ENCODE peak calls at places on chromosomes 13 and 19, in six cellular contexts. One of them, this sample, is unnamed.

GRCh38 chr13:90686438-90686837 is 661.0 kb upstream of the MIR17HG start:
- DNase-seq in IMR-90: peak
- DNase-seq in H1: no peak
- DNase-seq in mesendoderm: no peak
- DNase-seq in neuronal stem cell: no peak
- DNase-seq in H9: no peak
- DNase-seq in this sample: peak

GRCh38 chr19:50639121-50640112 is at the start of gene SYT3:
- DNase-seq in IMR-90: peak
- DNase-seq in H1: no peak
- DNase-seq in mesendoderm: peak
- DNase-seq in neuronal stem cell: peak
- DNase-seq in H9: peak
- DNase-seq in this sample: no peak

GRCh38 chr19:55454787-55455243 is 6.6 kb downstream of the ISOC2 start:
- DNase-seq in IMR-90: peak
- DNase-seq in H1: no peak
- DNase-seq in mesendoderm: peak
- DNase-seq in neuronal stem cell: no peak
- DNase-seq in H9: peak
- DNase-seq in this sample: peak

GRCh38 chr19:21483589-21484170 is 21.7 kb upstream of the ZNF429 start:
- DNase-seq in IMR-90: no peak
- DNase-seq in H1: peak
- DNase-seq in mesendoderm: peak
- DNase-seq in neuronal stem cell: no peak
- DNase-seq in H9: peak
- DNase-seq in this sample: no peak

GRCh38 chr13:66835040-66835628 is 395.0 kb downstream of the PCDH9 start:
- DNase-seq in IMR-90: peak
- DNase-seq in H1: no peak
- DNase-seq in mesendoderm: peak
- DNase-seq in neuronal stem cell: no peak
- DNase-seq in H9: no peak
- DNase-seq in this sample: peak

GRCh38 chr13:59472134-59472533 is 691.6 kb downstream of the DIAPH3 start:
- DNase-seq in IMR-90: peak
- DNase-seq in H1: no peak
- DNase-seq in mesendoderm: no peak
- DNase-seq in neuronal stem cell: no peak
- DNase-seq in H9: no peak
- DNase-seq in this sample: no peak

GRCh38 chr19:12611361-12611699 is 610 bp downstream of the ZNF791 start:
- DNase-seq in IMR-90: peak
- DNase-seq in H1: no peak
- DNase-seq in mesendoderm: peak
- DNase-seq in neuronal stem cell: peak
- DNase-seq in H9: peak
- DNase-seq in this sample: peak

GRCh38 chr13:67549331-67549730 is 319.2 kb upstream of the PCDH9 start:
- DNase-seq in IMR-90: peak
- DNase-seq in H1: no peak
- DNase-seq in mesendoderm: no peak
- DNase-seq in neuronal stem cell: no peak
- DNase-seq in H9: no peak
- DNase-seq in this sample: peak

GRCh38 chr19:36151144-36152051 is 849 bp downstream of the COX7A1 start:
- DNase-seq in IMR-90: no peak
- DNase-seq in H1: no peak
- DNase-seq in mesendoderm: peak
- DNase-seq in neuronal stem cell: no peak
- DNase-seq in H9: peak
- DNase-seq in this sample: no peak

GRCh38 chr13:57629391-57629804 is 2.1 kb upstream of the PCDH17 start:
- DNase-seq in IMR-90: no peak
- DNase-seq in H1: no peak
- DNase-seq in mesendoderm: no peak
- DNase-seq in neuronal stem cell: no peak
- DNase-seq in H9: no peak
- DNase-seq in this sample: no peak

GRCh38 chr13:71828564-71828963 is 38.4 kb downstream of the DACH1 start:
- DNase-seq in IMR-90: no peak
- DNase-seq in H1: no peak
- DNase-seq in mesendoderm: no peak
- DNase-seq in neuronal stem cell: no peak
- DNase-seq in H9: no peak
- DNase-seq in this sample: peak

GRCh38 chr19:16001481-16002312 is 52.9 kb downstream of the OR10H4 start:
- DNase-seq in IMR-90: peak
- DNase-seq in H1: no peak
- DNase-seq in mesendoderm: no peak
- DNase-seq in neuronal stem cell: no peak
- DNase-seq in H9: no peak
- DNase-seq in this sample: peak

GRCh38 chr13:41603917-41604316 is 146.6 kb downstream of the RGCC start:
- DNase-seq in IMR-90: peak
- DNase-seq in H1: no peak
- DNase-seq in mesendoderm: no peak
- DNase-seq in neuronal stem cell: no peak
- DNase-seq in H9: no peak
- DNase-seq in this sample: peak

GRCh38 chr19:46107371-46107770 is 17.1 kb downstream of the IGFL3 start:
- DNase-seq in IMR-90: peak
- DNase-seq in H1: no peak
- DNase-seq in mesendoderm: no peak
- DNase-seq in neuronal stem cell: no peak
- DNase-seq in H9: no peak
- DNase-seq in this sample: no peak

GRCh38 chr13:73945871-73946270 is 188.3 kb downstream of the KLF12 start:
- DNase-seq in IMR-90: no peak
- DNase-seq in H1: no peak
- DNase-seq in mesendoderm: peak
- DNase-seq in neuronal stem cell: peak
- DNase-seq in H9: no peak
- DNase-seq in this sample: no peak

GRCh38 chr19:49830766-49831165 is 12.7 kb downstream of the MED25 start:
- DNase-seq in IMR-90: no peak
- DNase-seq in H1: no peak
- DNase-seq in mesendoderm: no peak
- DNase-seq in neuronal stem cell: no peak
- DNase-seq in H9: no peak
- DNase-seq in this sample: no peak

GRCh38 chr19:44681992-44682790 is 10.9 kb downstream of the CEACAM19 start:
- DNase-seq in IMR-90: no peak
- DNase-seq in H1: no peak
- DNase-seq in mesendoderm: no peak
- DNase-seq in neuronal stem cell: no peak
- DNase-seq in H9: no peak
- DNase-seq in this sample: no peak

GRCh38 chr13:42363941-42364612 is 92.1 kb downstream of the AKAP11 start:
- DNase-seq in IMR-90: peak
- DNase-seq in H1: no peak
- DNase-seq in mesendoderm: peak
- DNase-seq in neuronal stem cell: no peak
- DNase-seq in H9: peak
- DNase-seq in this sample: peak

GRCh38 chr13:43516401-43516826 is 270.4 kb downstream of the ENOX1 start:
- DNase-seq in IMR-90: peak
- DNase-seq in H1: no peak
- DNase-seq in mesendoderm: no peak
- DNase-seq in neuronal stem cell: no peak
- DNase-seq in H9: no peak
- DNase-seq in this sample: peak

GRCh38 chr19:7868326-7868670 is 5.9 kb downstream of the PRR36 start:
- DNase-seq in IMR-90: no peak
- DNase-seq in H1: no peak
- DNase-seq in mesendoderm: no peak
- DNase-seq in neuronal stem cell: no peak
- DNase-seq in H9: peak
- DNase-seq in this sample: peak

GRCh38 chr19:57302727-57303401 is 17.4 kb upstream of the ZNF543 start:
- DNase-seq in IMR-90: no peak
- DNase-seq in H1: no peak
- DNase-seq in mesendoderm: peak
- DNase-seq in neuronal stem cell: no peak
- DNase-seq in H9: no peak
- DNase-seq in this sample: peak

GRCh38 chr19:16581971-16582343 is 9.7 kb upstream of the SLC35E1 start:
- DNase-seq in IMR-90: peak
- DNase-seq in H1: no peak
- DNase-seq in mesendoderm: no peak
- DNase-seq in neuronal stem cell: no peak
- DNase-seq in H9: no peak
- DNase-seq in this sample: no peak

GRCh38 chr13:110615005-110615321 is 382 bp upstream of the NAXD start:
- DNase-seq in IMR-90: no peak
- DNase-seq in H1: no peak
- DNase-seq in mesendoderm: no peak
- DNase-seq in neuronal stem cell: no peak
- DNase-seq in H9: no peak
- DNase-seq in this sample: no peak
- H4K8ac ChIP-seq in IMR-90: peak
- H4K8ac ChIP-seq in H1: peak
- H4K8ac ChIP-seq in mesendoderm: peak
- H4K8ac ChIP-seq in neuronal stem cell: peak
- H4K8ac ChIP-seq in H9: no peak
- H4K8ac ChIP-seq in this sample: peak

GRCh38 chr19:19750842-19751790 is 18.2 kb upstream of the ZNF14 start:
- DNase-seq in IMR-90: no peak
- DNase-seq in H1: no peak
- DNase-seq in mesendoderm: no peak
- DNase-seq in neuronal stem cell: no peak
- DNase-seq in H9: peak
- DNase-seq in this sample: no peak
- H4K8ac ChIP-seq in IMR-90: no peak
- H4K8ac ChIP-seq in H1: peak
- H4K8ac ChIP-seq in mesendoderm: no peak
- H4K8ac ChIP-seq in neuronal stem cell: no peak
- H4K8ac ChIP-seq in H9: no peak
- H4K8ac ChIP-seq in this sample: no peak

GRCh38 chr13:54033323-54033861 is 1004.8 kb downstream of the OLFM4 start:
- DNase-seq in IMR-90: no peak
- DNase-seq in H1: no peak
- DNase-seq in mesendoderm: peak
- DNase-seq in neuronal stem cell: no peak
- DNase-seq in H9: no peak
- DNase-seq in this sample: no peak
- H4K8ac ChIP-seq in IMR-90: no peak
- H4K8ac ChIP-seq in H1: no peak
- H4K8ac ChIP-seq in mesendoderm: no peak
- H4K8ac ChIP-seq in neuronal stem cell: no peak
- H4K8ac ChIP-seq in H9: no peak
- H4K8ac ChIP-seq in this sample: no peak

GRCh38 chr19:39401549-39402416 is 4.9 kb upstream of the ZFP36 start:
- DNase-seq in IMR-90: peak
- DNase-seq in H1: no peak
- DNase-seq in mesendoderm: peak
- DNase-seq in neuronal stem cell: no peak
- DNase-seq in H9: no peak
- DNase-seq in this sample: peak
- H4K8ac ChIP-seq in IMR-90: peak
- H4K8ac ChIP-seq in H1: peak
- H4K8ac ChIP-seq in mesendoderm: no peak
- H4K8ac ChIP-seq in neuronal stem cell: peak
- H4K8ac ChIP-seq in H9: no peak
- H4K8ac ChIP-seq in this sample: peak

GRCh38 chr19:48588670-48589399 is 17.7 kb upstream of the SPACA4 start:
- DNase-seq in IMR-90: peak
- DNase-seq in H1: peak
- DNase-seq in mesendoderm: peak
- DNase-seq in neuronal stem cell: peak
- DNase-seq in H9: peak
- DNase-seq in this sample: peak
- H4K8ac ChIP-seq in IMR-90: peak
- H4K8ac ChIP-seq in H1: peak
- H4K8ac ChIP-seq in mesendoderm: no peak
- H4K8ac ChIP-seq in neuronal stem cell: no peak
- H4K8ac ChIP-seq in H9: no peak
- H4K8ac ChIP-seq in this sample: peak

DNA sequence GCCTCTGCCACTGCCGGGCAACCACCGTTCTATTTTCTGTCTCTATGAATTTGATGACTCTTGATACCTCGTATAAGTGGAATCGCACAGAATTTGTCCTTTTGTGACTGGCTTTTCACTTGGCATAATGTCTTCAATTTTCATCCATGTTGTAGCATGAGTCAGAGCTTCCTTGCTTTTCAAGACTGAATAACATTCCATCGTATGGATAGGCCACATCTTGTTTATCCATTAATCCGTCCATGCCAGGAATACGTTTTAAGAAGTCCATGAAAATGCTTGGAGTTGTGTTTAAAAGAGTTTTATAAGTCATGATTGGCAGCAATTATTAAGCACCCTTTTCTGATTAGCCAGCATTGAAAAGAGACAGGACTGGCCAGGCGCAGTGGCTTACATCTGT is 53.6 kb upstream of the CLDN10 start:
- DNase-seq in IMR-90: no peak
- DNase-seq in H1: no peak
- DNase-seq in mesendoderm: no peak
- DNase-seq in neuronal stem cell: no peak
- DNase-seq in H9: no peak
- DNase-seq in this sample: no peak
- H4K8ac ChIP-seq in IMR-90: no peak
- H4K8ac ChIP-seq in H1: no peak
- H4K8ac ChIP-seq in mesendoderm: no peak
- H4K8ac ChIP-seq in neuronal stem cell: no peak
- H4K8ac ChIP-seq in H9: no peak
- H4K8ac ChIP-seq in this sample: no peak

GRCh38 chr19:1406496-1406817 is 929 bp upstream of the DAZAP1 start:
- DNase-seq in IMR-90: no peak
- DNase-seq in H1: no peak
- DNase-seq in mesendoderm: no peak
- DNase-seq in neuronal stem cell: no peak
- DNase-seq in H9: no peak
- DNase-seq in this sample: no peak
- H4K8ac ChIP-seq in IMR-90: peak
- H4K8ac ChIP-seq in H1: no peak
- H4K8ac ChIP-seq in mesendoderm: no peak
- H4K8ac ChIP-seq in neuronal stem cell: no peak
- H4K8ac ChIP-seq in H9: no peak
- H4K8ac ChIP-seq in this sample: peak

This sample was measured in mesenchymal stem cell.